ENCODE peak calls at places on chromosomes 12 and 14, in five cellular contexts. One of them, this sample, is unnamed.

GRCh38 chr12:54460317-54460935 is 13.0 kb downstream of the GTSF1 start:
- DNase-seq in anterior cingulate cortex: no peak
- DNase-seq in HuH-7.5: no peak
- DNase-seq in GM12892: no peak
- DNase-seq in cardiac septum: no peak
- DNase-seq in this sample: no peak

GRCh38 chr14:87864356-87865230 is 128.4 kb downstream of the GALC start:
- DNase-seq in anterior cingulate cortex: no peak
- DNase-seq in HuH-7.5: no peak
- DNase-seq in GM12892: no peak
- DNase-seq in cardiac septum: no peak
- DNase-seq in this sample: no peak

GRCh38 chr12:111180830-111181726 is 187.8 kb downstream of the PHETA1 start:
- DNase-seq in anterior cingulate cortex: no peak
- DNase-seq in HuH-7.5: peak; percentile 35
- DNase-seq in GM12892: no peak
- DNase-seq in cardiac septum: no peak
- DNase-seq in this sample: no peak

GRCh38 chr12:48000878-48001321 is 3.4 kb downstream of the COL2A1 start:
- DNase-seq in anterior cingulate cortex: no peak
- DNase-seq in HuH-7.5: no peak
- DNase-seq in GM12892: no peak
- DNase-seq in cardiac septum: no peak
- DNase-seq in this sample: peak; percentile 74

GRCh38 chr12:29041621-29042020 is 107.5 kb upstream of the FAR2 start:
- DNase-seq in anterior cingulate cortex: no peak
- DNase-seq in HuH-7.5: no peak
- DNase-seq in GM12892: no peak
- DNase-seq in cardiac septum: no peak
- DNase-seq in this sample: no peak

GRCh38 chr14:95018845-95019244 is 138.5 kb downstream of the DICER1 start:
- DNase-seq in anterior cingulate cortex: no peak
- DNase-seq in HuH-7.5: no peak
- DNase-seq in GM12892: no peak
- DNase-seq in cardiac septum: no peak
- DNase-seq in this sample: no peak

GRCh38 chr12:27284751-27285150 is 40.7 kb downstream of the STK38L start:
- DNase-seq in anterior cingulate cortex: no peak
- DNase-seq in HuH-7.5: no peak
- DNase-seq in GM12892: no peak
- DNase-seq in cardiac septum: no peak
- DNase-seq in this sample: no peak

GRCh38 chr14:92800525-92800924 is 6.4 kb downstream of the GOLGA5 start:
- DNase-seq in anterior cingulate cortex: no peak
- DNase-seq in HuH-7.5: no peak
- DNase-seq in GM12892: no peak
- DNase-seq in cardiac septum: no peak
- DNase-seq in this sample: no peak

GRCh38 chr12:12686472-12686871 is 9.5 kb downstream of the GPR19 start:
- DNase-seq in anterior cingulate cortex: no peak
- DNase-seq in HuH-7.5: no peak
- DNase-seq in GM12892: no peak
- DNase-seq in cardiac septum: no peak
- DNase-seq in this sample: no peak

GRCh38 chr12:89709994-89710872 is 1.6 kb upstream of the ATP2B1 start:
- DNase-seq in anterior cingulate cortex: no peak
- DNase-seq in HuH-7.5: peak; percentile 32
- DNase-seq in GM12892: no peak
- DNase-seq in cardiac septum: peak; percentile 81
- DNase-seq in this sample: no peak

GRCh38 chr12:120055231-120055630 is 61.3 kb downstream of the RAB35 start:
- DNase-seq in anterior cingulate cortex: no peak
- DNase-seq in HuH-7.5: no peak
- DNase-seq in GM12892: no peak
- DNase-seq in cardiac septum: no peak
- DNase-seq in this sample: no peak

GRCh38 chr14:66009104-66009503 is 477.1 kb upstream of the CCDC196 start:
- DNase-seq in anterior cingulate cortex: no peak
- DNase-seq in HuH-7.5: no peak
- DNase-seq in GM12892: no peak
- DNase-seq in cardiac septum: no peak
- DNase-seq in this sample: peak; percentile 63

GRCh38 chr12:70467476-70467875 is 101.4 kb downstream of the KCNMB4 start:
- DNase-seq in anterior cingulate cortex: no peak
- DNase-seq in HuH-7.5: no peak
- DNase-seq in GM12892: no peak
- DNase-seq in cardiac septum: no peak
- DNase-seq in this sample: no peak

GRCh38 chr12:67069451-67070306 is 199.5 kb upstream of the CAND1 start:
- DNase-seq in anterior cingulate cortex: no peak
- DNase-seq in HuH-7.5: peak; percentile 42
- DNase-seq in GM12892: peak; percentile 13
- DNase-seq in cardiac septum: no peak
- DNase-seq in this sample: no peak

GRCh38 chr12:58007875-58008274 is 66.5 kb downstream of the ATP23 start:
- DNase-seq in anterior cingulate cortex: no peak
- DNase-seq in HuH-7.5: no peak
- DNase-seq in GM12892: no peak
- DNase-seq in cardiac septum: no peak
- DNase-seq in this sample: no peak

GRCh38 chr14:33343016-33343415 is 404.3 kb downstream of the NPAS3 start:
- DNase-seq in anterior cingulate cortex: no peak
- DNase-seq in HuH-7.5: no peak
- DNase-seq in GM12892: no peak
- DNase-seq in cardiac septum: no peak
- DNase-seq in this sample: no peak

GRCh38 chr12:46134852-46135251 is 134.0 kb downstream of the SLC38A1 start:
- DNase-seq in anterior cingulate cortex: no peak
- DNase-seq in HuH-7.5: no peak
- DNase-seq in GM12892: no peak
- DNase-seq in cardiac septum: no peak
- DNase-seq in this sample: no peak

GRCh38 chr12:71639341-71639760 is 24.3 kb downstream of the ZFC3H1 start:
- DNase-seq in anterior cingulate cortex: no peak
- DNase-seq in HuH-7.5: no peak
- DNase-seq in GM12892: no peak
- DNase-seq in cardiac septum: no peak
- DNase-seq in this sample: no peak

GRCh38 chr14:68466491-68466977 is 326.3 kb downstream of the ZFP36L1 start:
- DNase-seq in anterior cingulate cortex: no peak
- DNase-seq in HuH-7.5: no peak
- DNase-seq in GM12892: no peak
- DNase-seq in cardiac septum: no peak
- DNase-seq in this sample: peak; percentile 100

GRCh38 chr14:99064262-99064954 is 207.6 kb downstream of the BCL11B start:
- DNase-seq in anterior cingulate cortex: no peak
- DNase-seq in HuH-7.5: no peak
- DNase-seq in GM12892: no peak
- DNase-seq in cardiac septum: no peak
- DNase-seq in this sample: no peak

GRCh38 chr12:96908170-96908675 is 1.2 kb downstream of the NEDD1 start:
- DNase-seq in anterior cingulate cortex: no peak
- DNase-seq in HuH-7.5: no peak
- DNase-seq in GM12892: no peak
- DNase-seq in cardiac septum: no peak
- DNase-seq in this sample: no peak

This sample was measured in PC-9.